ENCODE peak calls at places on chromosomes 6 and 20, in nine cellular contexts. I, A, X, L, G, T, K, O and Y are unnamed samples.

GRCh38 chr6:167305796-167306195 is 14.7 kb downstream of the UNC93A start:
- DNase-seq in I (no peak), A (no peak), T (no peak), L (no peak), X (no peak), G (no peak), K (no peak), O (no peak), Y (no peak)

GRCh38 chr20:20363449-20364015 is 4.4 kb upstream of the INSM1 start:
- DNase-seq in O (no peak), I (no peak), G (no peak), X (peak), L (peak), K (no peak), A (no peak), T (no peak), Y (no peak)

GRCh38 chr20:51318058-51318960 is 224.2 kb downstream of the NFATC2 start:
- DNase-seq in A (peak), G (no peak), K (peak), L (peak), O (no peak), T (no peak), X (peak), I (no peak), Y (no peak)

GRCh38 chr6:136526196-136526930 is 23.9 kb downstream of the MAP7 start:
- DNase-seq in G (no peak), L (peak), O (peak), X (peak), T (peak), I (peak), K (peak), A (no peak), Y (no peak)

GRCh38 chr6:33139596-33140206 is 52.6 kb downstream of the COL11A2 start:
- DNase-seq in T (no peak), O (no peak), X (no peak), K (no peak), I (no peak), G (no peak), A (no peak), L (no peak), Y (no peak)

GRCh38 chr6:107443904-107444267 is 15.5 kb downstream of the PDSS2 start:
- DNase-seq in L (no peak), X (no peak), G (no peak), A (no peak), K (no peak), I (no peak), T (no peak), O (no peak), Y (no peak)

GRCh38 chr6:41588083-41588482 is 41.9 kb downstream of the FOXP4 start:
- DNase-seq in X (peak), L (no peak), A (no peak), K (no peak), I (no peak), G (no peak), T (no peak), O (no peak), Y (no peak)

GRCh38 chr6:27608916-27609883 is 136.3 kb upstream of the ZNF184 start:
- DNase-seq in A (no peak), I (no peak), T (peak), G (no peak), O (no peak), K (no peak), L (peak), X (no peak), Y (no peak)

GRCh38 chr20:53981130-53981529 is 89.3 kb downstream of the BCAS1 start:
- DNase-seq in X (no peak), O (no peak), T (no peak), L (no peak), I (no peak), A (no peak), K (no peak), G (no peak), Y (no peak)

GRCh38 chr20:45325367-45325766 is 17.3 kb upstream of the MATN4 start:
- DNase-seq in O (no peak), T (no peak), A (no peak), K (no peak), L (no peak), G (no peak), I (no peak), X (no peak), Y (no peak)

GRCh38 chr20:61558726-61559125 is 306.7 kb downstream of the CDH4 start:
- DNase-seq in I (peak), O (no peak), A (no peak), T (peak), G (no peak), L (no peak), X (peak), K (no peak), Y (no peak)